ENCODE peak calls at places on chromosomes 6 and 20, in six cellular contexts. F is SIG-M5; P is effector memory CD4-positive, alpha-beta T cell; M is activated CD4-positive, alpha-beta T cell treated with anti-CD3 and anti-CD28 coated beads, Interleukin-2, amount 50 U/mL, for 1 hour; K is NCI-H1092 treated with DMSO at 0.1 percent for 48 hours; C is myocyte. E is an unnamed sample.

GRCh38 chr20:63735859-63736718 is at the start of gene LIME1:
- DNase-seq in F (no peak), P (peak; percentile 71), M (peak; percentile 79), K (no peak), C (peak; percentile 13), E (no peak)

GRCh38 chr6:72616406-72617015 is 5.4 kb upstream of the KCNQ5 start:
- DNase-seq in F (no peak), P (no peak), M (no peak), K (peak; percentile 4), C (peak; percentile 49), E (no peak)

GRCh38 chr20:50693001-50693400 is 1.7 kb upstream of the RIPOR3 start:
- DNase-seq in F (no peak), P (no peak), M (no peak), K (no peak), C (no peak), E (no peak)

GRCh38 chr6:37298958-37299357 is 41.0 kb upstream of the TMEM217 start:
- DNase-seq in F (no peak), P (no peak), M (no peak), K (no peak), C (no peak), E (no peak)

GRCh38 chr20:12133553-12133952 is 215.9 kb downstream of the BTBD3 start:
- DNase-seq in F (no peak), P (no peak), M (no peak), K (no peak), C (no peak), E (no peak)

GRCh38 chr6:4405609-4406212 is 270.3 kb upstream of the ECI2 start:
- DNase-seq in F (no peak), P (no peak), M (no peak), K (no peak), C (peak; percentile 91), E (no peak)

GRCh38 chr6:100268326-100268725 is 196.4 kb downstream of the SIM1 start:
- DNase-seq in F (no peak), P (no peak), M (no peak), K (no peak), C (no peak), E (no peak)

GRCh38 chr6:134863763-134864510 is 86.0 kb downstream of the ALDH8A1 start:
- DNase-seq in F (no peak), P (no peak), M (no peak), K (no peak), C (no peak), E (no peak)

GRCh38 chr6:113825776-113826175 is 31.4 kb upstream of the MARCKS start:
- DNase-seq in F (no peak), P (no peak), M (no peak), K (peak; percentile 79), C (peak; percentile 90), E (no peak)

GRCh38 chr6:50939931-50940330 is 121.3 kb downstream of the TFAP2B start:
- DNase-seq in F (no peak), P (no peak), M (no peak), K (no peak), C (no peak), E (no peak)

GRCh38 chr6:21309791-21310190 is 283.8 kb upstream of the SOX4 start:
- DNase-seq in F (no peak), P (no peak), M (no peak), K (no peak), C (no peak), E (no peak)

GRCh38 chr6:67679566-67680296 is 955.4 kb upstream of the ADGRB3 start:
- DNase-seq in F (no peak), P (no peak), M (no peak), K (no peak), C (no peak), E (no peak)

GRCh38 chr20:9660236-9660868 is 146.0 kb downstream of the LAMP5 start:
- DNase-seq in F (no peak), P (no peak), M (no peak), K (no peak), C (peak; percentile 58), E (no peak)

GRCh38 chr6:159131709-159132108 is 37.5 kb upstream of the FNDC1 start:
- DNase-seq in F (no peak), P (no peak), M (no peak), K (no peak), C (no peak), E (no peak)

GRCh38 chr6:125287718-125288117 is 14.0 kb downstream of the HDDC2 start:
- DNase-seq in F (no peak), P (no peak), M (no peak), K (no peak), C (no peak), E (no peak)

GRCh38 chr6:52108128-52108527 is 20.7 kb upstream of the PKHD1 start:
- DNase-seq in F (no peak), P (no peak), M (no peak), K (no peak), C (peak; percentile 99), E (no peak)

GRCh38 chr6:154932562-154933027 is 62.5 kb upstream of the TIAM2 start:
- DNase-seq in F (no peak), P (no peak), M (no peak), K (no peak), C (peak; percentile 28), E (no peak)

GRCh38 chr6:57262491-57262890 is 40.4 kb upstream of the RAB23 start:
- DNase-seq in F (no peak), P (no peak), M (no peak), K (no peak), C (peak; percentile 76), E (no peak)

GRCh38 chr20:48489656-48490055 is 338.1 kb downstream of the PREX1 start:
- DNase-seq in F (no peak), P (no peak), M (no peak), K (peak; percentile 38), C (no peak), E (no peak)

GRCh38 chr20:59765599-59766177 is 161.3 kb downstream of the PHACTR3 start:
- DNase-seq in F (no peak), P (no peak), M (peak; percentile 5), K (no peak), C (no peak), E (no peak)

GRCh38 chr6:127191716-127192115 is 73.2 kb downstream of the RSPO3 start:
- DNase-seq in F (no peak), P (no peak), M (no peak), K (no peak), C (peak; percentile 73), E (no peak)

GRCh38 chr20:53080969-53081871 is 109.1 kb downstream of the TSHZ2 start:
- DNase-seq in F (no peak), P (no peak), M (peak; percentile 11), K (no peak), C (no peak), E (no peak)

GRCh38 chr6:161033667-161034066 is 42.1 kb downstream of the MAP3K4 start:
- DNase-seq in F (no peak), P (no peak), M (no peak), K (no peak), C (no peak), E (no peak)

GRCh38 chr6:47464052-47464451 is 13.5 kb upstream of the CD2AP start:
- DNase-seq in F (no peak), P (no peak), M (no peak), K (peak; percentile 42), C (no peak), E (no peak)

GRCh38 chr6:91731939-91732338 is 1145.1 kb upstream of the MAP3K7 start:
- DNase-seq in F (no peak), P (no peak), M (no peak), K (no peak), C (no peak), E (no peak)

GRCh38 chr6:113352029-113352801 is 504.9 kb upstream of the MARCKS start:
- DNase-seq in F (no peak), P (no peak), M (no peak), K (no peak), C (peak; percentile 47), E (no peak)

GRCh38 chr6:73264446-73264845 is 1.4 kb upstream of the KHDC1 start:
- DNase-seq in F (no peak), P (no peak), M (no peak), K (no peak), C (no peak), E (no peak)

GRCh38 chr6:72787521-72788031 is 165.7 kb downstream of the KCNQ5 start:
- DNase-seq in F (no peak), P (no peak), M (no peak), K (no peak), C (peak; percentile 68), E (no peak)

GRCh38 chr6:156169361-156169760 is 607.8 kb upstream of the ARID1B start:
- DNase-seq in F (no peak), P (no peak), M (no peak), K (no peak), C (no peak), E (no peak)

GRCh38 chr6:107653861-107654394 is 164.0 kb downstream of the SOBP start:
- DNase-seq in F (no peak), P (no peak), M (no peak), K (no peak), C (no peak), E (no peak)

GRCh38 chr20:22623211-22623610 is 38.8 kb upstream of the FOXA2 start:
- DNase-seq in F (no peak), P (no peak), M (no peak), K (no peak), C (no peak), E (no peak)

E was measured in GDM1.